ENCODE peak calls at places on chromosome 17, in five cellular contexts. C is hippocampal formation; S is stimulated activated CD4-positive, alpha-beta T cell treated with anti-CD3 and anti-CD28 coated beads, Interleukin-1b, Interleukin-23, amount 100 ng/mL, for 1 hour; Y is B cell; I is EL. T is an unnamed sample.

GRCh38 chr17:63426041-63426916 is 19.8 kb downstream of the CYB561 start:
- DNase-seq in I (no peak), S (no peak), C (no peak), Y (no peak), T (no peak)

GRCh38 chr17:43401293-43401692 is 2.5 kb downstream of the ARL4D start:
- DNase-seq in C (no peak), S (no peak), I (peak), Y (no peak), T (no peak)

GRCh38 chr17:7611635-7612293 is 2.9 kb downstream of the FXR2 start:
- DNase-seq in Y (no peak), I (no peak), S (no peak), C (no peak), T (no peak)

GRCh38 chr17:48578616-48579560 is 738 bp upstream of the HOXB4 start:
- DNase-seq in C (no peak), I (no peak), S (no peak), Y (peak), T (no peak)

GRCh38 chr17:7856081-7856791 is 1.1 kb downstream of the NAA38 start:
- DNase-seq in I (peak), Y (peak), S (no peak), C (no peak), T (no peak)

GRCh38 chr17:57477483-57478357 is 221.4 kb downstream of the MSI2 start:
- DNase-seq in I (no peak), S (no peak), Y (no peak), C (no peak), T (no peak)

GRCh38 chr17:16215965-16216316 is 607 bp upstream of the NCOR1 start:
- DNase-seq in C (no peak), Y (no peak), S (no peak), I (no peak), T (no peak)

GRCh38 chr17:79792984-79793923 is 3.6 kb downstream of the CBX8 start:
- DNase-seq in C (no peak), I (peak), S (no peak), Y (no peak), T (no peak)

GRCh38 chr17:16872836-16873653 is 98.9 kb downstream of the TNFRSF13B start:
- DNase-seq in S (no peak), I (peak), Y (peak), C (no peak), T (peak)

GRCh38 chr17:7629939-7630571 is at the start of gene SHBG:
- DNase-seq in I (no peak), S (no peak), C (no peak), Y (no peak), T (no peak)

GRCh38 chr17:46744441-46744840 is 74.1 kb downstream of the WNT3 start:
- DNase-seq in C (no peak), Y (no peak), I (no peak), S (no peak), T (no peak)

GRCh38 chr17:77763575-77763974 is 194.9 kb upstream of the TNRC6C start:
- DNase-seq in I (no peak), Y (no peak), C (no peak), S (no peak), T (no peak)

GRCh38 chr17:17789828-17790672 is 46.7 kb downstream of the SREBF1 start:
- DNase-seq in C (no peak), S (no peak), Y (no peak), I (no peak), T (no peak)

GRCh38 chr17:40563371-40564052 is 1.8 kb downstream of the CCR7 start:
- DNase-seq in S (no peak), C (no peak), Y (no peak), I (no peak), T (no peak)

GRCh38 chr17:82786427-82786826 is 34.6 kb downstream of the TBCD start:
- DNase-seq in S (no peak), Y (no peak), I (no peak), C (no peak), T (no peak)

GRCh38 chr17:66689192-66689591 is 145.7 kb upstream of the CACNG5 start:
- DNase-seq in C (no peak), I (no peak), Y (no peak), S (no peak), T (no peak)

GRCh38 chr17:16428098-16428882 is 12.9 kb downstream of the TRPV2 start:
- DNase-seq in Y (no peak), I (peak), C (no peak), S (no peak), T (peak)

GRCh38 chr17:77002103-77003045 is 134.2 kb downstream of the MGAT5B start:
- DNase-seq in S (no peak), I (peak), Y (no peak), C (no peak), T (no peak)

GRCh38 chr17:59840908-59841666 is 51.7 kb downstream of the TUBD1 start:
- DNase-seq in Y (no peak), C (no peak), I (peak), S (no peak), T (no peak)

GRCh38 chr17:22496450-22496849 is 804.1 kb downstream of the KCNJ18 start:
- DNase-seq in I (no peak), C (no peak), S (no peak), Y (no peak), T (no peak)

GRCh38 chr17:40323731-40324650 is 15.0 kb downstream of the RARA start:
- DNase-seq in I (peak), C (no peak), S (peak), Y (peak), T (no peak)

GRCh38 chr17:80481284-80482057 is 5.1 kb upstream of the NPTX1 start:
- DNase-seq in I (no peak), S (no peak), Y (no peak), C (no peak), T (no peak)

GRCh38 chr17:72662827-72663190 is 429.7 kb downstream of the SLC39A11 start:
- DNase-seq in C (no peak), Y (no peak), S (no peak), I (no peak), T (no peak)

GRCh38 chr17:81944858-81945257 is 2.2 kb downstream of the MYADML2 start:
- DNase-seq in I (no peak), C (no peak), Y (no peak), S (no peak), T (no peak)

GRCh38 chr17:80948091-80948960 is 43.3 kb upstream of the CHMP6 start:
- DNase-seq in C (no peak), S (no peak), Y (no peak), I (no peak), T (no peak)